ENCODE peak calls at places on chromosomes 16 and 17, in four cellular contexts. P is ovary, Z is stomach, E is A549. D is an unnamed sample.

GRCh38 chr16:53412549-53412948 is 21.7 kb upstream of the RBL2 start:
- DNase-seq in P (no peak), E (no peak), Z (no peak), D (no peak)

GRCh38 chr16:785563-786535 is 2.3 kb downstream of the RPUSD1 start:
- DNase-seq in Z (peak), P (peak), E (peak), D (peak)

GRCh38 chr17:2412561-2413021 is 11.7 kb upstream of the MNT start:
- DNase-seq in E (no peak), P (no peak), Z (no peak), D (no peak)

GRCh38 chr16:89312194-89312593 is 94.7 kb downstream of the ZNF778 start:
- DNase-seq in E (no peak), Z (no peak), P (no peak), D (no peak)

GRCh38 chr17:13545941-13546340 is 55.8 kb downstream of the HS3ST3A1 start:
- DNase-seq in P (no peak), E (no peak), Z (no peak), D (no peak)

GRCh38 chr16:64297863-64298579 is 823.8 kb downstream of the CDH11 start:
- DNase-seq in Z (no peak), E (no peak), P (no peak), D (no peak)

GRCh38 chr17:44859701-44860100 is 12.0 kb downstream of the HIGD1B start:
- DNase-seq in E (no peak), P (no peak), Z (no peak), D (no peak)

GRCh38 chr17:79224476-79224875 is 149.9 kb downstream of the ENGASE start:
- DNase-seq in Z (no peak), P (no peak), E (no peak), D (no peak)

GRCh38 chr16:55543470-55543869 is 23.0 kb upstream of the CAPNS2 start:
- DNase-seq in E (peak), Z (no peak), P (no peak), D (no peak)

GRCh38 chr17:5111402-5112204 is at the start of gene ZNF232:
- DNase-seq in P (peak), E (peak), Z (peak), D (peak)

GRCh38 chr16:56559109-56559508 is 5.8 kb upstream of the MT4 start:
- DNase-seq in Z (no peak), P (no peak), E (no peak), D (no peak)

GRCh38 chr16:25707982-25708583 is 16.3 kb downstream of the HS3ST4 start:
- DNase-seq in E (peak), P (no peak), Z (peak), D (no peak)

GRCh38 chr17:39225974-39226683 is 384 bp upstream of the STAC2 start:
- DNase-seq in E (peak), Z (peak), P (peak), D (no peak)

GRCh38 chr17:76667786-76668453 is 24.4 kb upstream of the ST6GALNAC1 start:
- DNase-seq in P (no peak), Z (no peak), E (no peak), D (no peak)

GRCh38 chr17:284676-285355 is 67.8 kb downstream of the RPH3AL start:
- DNase-seq in Z (no peak), E (no peak), P (no peak), D (no peak)

GRCh38 chr16:16045311-16045710 is 95.9 kb downstream of the ABCC1 start:
- DNase-seq in Z (no peak), E (no peak), P (no peak), D (no peak)

GRCh38 chr17:78980624-78980972 is 875 bp upstream of the LGALS3BP start:
- DNase-seq in P (no peak), Z (no peak), E (no peak), D (no peak)

GRCh38 chr16:67364610-67365256 is 28.6 kb downstream of the TPPP3 start:
- DNase-seq in P (no peak), Z (no peak), E (no peak), D (no peak)

GRCh38 chr16:79838860-79839259 is 238.3 kb upstream of the MAF start:
- DNase-seq in E (no peak), Z (no peak), P (peak), D (no peak)

GRCh38 chr16:66662445-66663194 is 33.9 kb downstream of the CMTM4 start:
- DNase-seq in Z (no peak), P (no peak), E (peak), D (no peak)

GRCh38 chr16:86457621-86458456 is 52.5 kb upstream of the FOXF1 start:
- DNase-seq in Z (no peak), E (no peak), P (no peak), D (no peak)

GRCh38 chr17:64491034-64491860 is 5.6 kb downstream of the POLG2 start:
- DNase-seq in Z (no peak), P (no peak), E (peak), D (no peak)

GRCh38 chr17:63095879-63096278 is 129.8 kb downstream of the TANC2 start:
- DNase-seq in P (no peak), Z (no peak), E (no peak), D (no peak)

GRCh38 chr17:17663160-17664072 is 17.8 kb upstream of the RAI1 start:
- DNase-seq in P (peak), E (peak), Z (peak), D (no peak)

GRCh38 chr16:55437627-55438026 is 41.4 kb upstream of the MMP2 start:
- DNase-seq in E (no peak), P (no peak), Z (no peak), D (peak)

GRCh38 chr16:14284371-14284770 is 213.3 kb downstream of the MRTFB start:
- DNase-seq in P (no peak), Z (no peak), E (no peak), D (no peak)

GRCh38 chr17:39618252-39618913 is 8.4 kb upstream of the PPP1R1B start:
- DNase-seq in P (no peak), E (no peak), Z (no peak), D (no peak)

DNA sequence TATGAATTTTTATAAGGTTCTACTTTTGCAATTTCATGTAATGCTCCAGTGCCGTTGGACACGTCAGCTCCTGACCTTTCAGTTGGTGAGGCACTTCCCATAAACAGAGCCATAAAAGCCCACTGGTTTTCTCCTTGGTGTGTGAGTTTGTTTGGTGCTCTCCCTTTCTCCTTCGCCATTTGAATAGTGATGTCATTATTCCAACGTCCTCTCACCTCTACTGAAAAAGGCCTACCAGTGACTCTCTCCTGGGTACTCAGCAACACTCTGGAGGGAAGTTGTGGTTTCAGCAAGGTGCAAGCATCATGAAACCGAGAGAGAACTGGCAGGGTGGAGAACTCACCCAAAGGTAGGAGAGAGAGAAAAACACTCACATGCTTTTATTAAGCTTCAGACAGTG is 29.6 kb upstream of the HNF1B start:
- DNase-seq in Z (no peak), P (no peak), E (no peak), D (no peak)
- TF ChIP-seq EP300 in Z (no peak), P (no peak), E (no peak), D (no peak)

GRCh38 chr16:23838485-23839142 is 2.8 kb downstream of the PRKCB start:
- DNase-seq in Z (no peak), E (no peak), P (no peak), D (no peak)
- H3K4me3 ChIP-seq in Z (no peak), E (no peak), P (no peak), D (no peak)

GRCh38 chr17:41037853-41038350 is 3.2 kb upstream of the KRTAP1-3 start:
- DNase-seq in Z (no peak), E (no peak), P (no peak), D (no peak)
- TF ChIP-seq POLR2A in Z (no peak), E (no peak), P (no peak), D (no peak)

DNA sequence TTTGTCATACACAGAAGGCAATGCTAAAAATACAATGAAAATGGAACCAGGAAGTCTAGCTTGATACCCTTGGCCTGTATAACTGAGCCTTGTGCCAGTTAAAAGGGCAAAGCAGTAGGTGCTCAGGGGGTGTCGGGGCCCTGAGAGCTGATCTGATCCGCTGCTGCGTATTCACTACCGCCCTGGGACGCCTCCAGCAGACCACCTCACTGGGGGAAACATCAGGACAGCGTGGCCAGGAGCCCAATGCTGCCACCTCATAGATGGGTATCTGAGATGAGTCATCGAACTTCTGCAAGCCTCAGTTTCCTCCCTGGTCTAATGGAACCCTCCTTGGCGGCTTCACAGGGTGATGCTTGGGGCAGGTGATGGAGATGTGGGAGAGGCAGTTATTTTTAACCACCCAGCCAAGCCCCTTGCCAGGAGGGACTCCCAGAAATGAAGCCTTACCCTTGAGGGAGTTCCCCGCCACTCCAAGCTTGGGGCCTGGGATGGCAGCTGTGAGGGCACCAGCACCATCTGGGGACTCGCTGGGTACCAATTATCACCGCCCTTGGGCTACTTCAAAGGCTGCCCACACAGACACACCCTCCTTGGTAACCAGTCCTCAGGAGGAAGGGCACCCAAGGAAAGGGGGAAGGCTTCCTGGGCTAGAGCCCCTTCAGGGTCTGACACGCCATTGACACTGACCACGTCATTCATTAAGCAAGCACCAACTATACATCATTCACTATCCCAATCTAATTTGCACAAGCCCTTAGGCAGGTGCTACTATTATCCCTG is 7.8 kb downstream of the DEXI start:
- DNase-seq in P (no peak), E (no peak), Z (no peak), D (no peak)
- TF ChIP-seq EP300 in P (no peak), E (no peak), Z (no peak), D (no peak)

GRCh38 chr17:8119575-8120519 is 1.5 kb upstream of the ALOXE3 start:
- DNase-seq in P (peak), E (peak), Z (peak), D (peak)

GRCh38 chr17:8122923-8123694 is 797 bp downstream of the HES7 start:
- DNase-seq in P (no peak), Z (no peak), E (peak), D (peak)

GRCh38 chr17:8120520-8121443 is 2.5 kb upstream of the ALOXE3 start:
- DNase-seq in P (peak), Z (peak), E (peak), D (no peak)

GRCh38 chr17:8122391-8122922 is 1.4 kb downstream of the HES7 start:
- DNase-seq in E (peak), P (peak), Z (no peak), D (no peak)

DNA sequence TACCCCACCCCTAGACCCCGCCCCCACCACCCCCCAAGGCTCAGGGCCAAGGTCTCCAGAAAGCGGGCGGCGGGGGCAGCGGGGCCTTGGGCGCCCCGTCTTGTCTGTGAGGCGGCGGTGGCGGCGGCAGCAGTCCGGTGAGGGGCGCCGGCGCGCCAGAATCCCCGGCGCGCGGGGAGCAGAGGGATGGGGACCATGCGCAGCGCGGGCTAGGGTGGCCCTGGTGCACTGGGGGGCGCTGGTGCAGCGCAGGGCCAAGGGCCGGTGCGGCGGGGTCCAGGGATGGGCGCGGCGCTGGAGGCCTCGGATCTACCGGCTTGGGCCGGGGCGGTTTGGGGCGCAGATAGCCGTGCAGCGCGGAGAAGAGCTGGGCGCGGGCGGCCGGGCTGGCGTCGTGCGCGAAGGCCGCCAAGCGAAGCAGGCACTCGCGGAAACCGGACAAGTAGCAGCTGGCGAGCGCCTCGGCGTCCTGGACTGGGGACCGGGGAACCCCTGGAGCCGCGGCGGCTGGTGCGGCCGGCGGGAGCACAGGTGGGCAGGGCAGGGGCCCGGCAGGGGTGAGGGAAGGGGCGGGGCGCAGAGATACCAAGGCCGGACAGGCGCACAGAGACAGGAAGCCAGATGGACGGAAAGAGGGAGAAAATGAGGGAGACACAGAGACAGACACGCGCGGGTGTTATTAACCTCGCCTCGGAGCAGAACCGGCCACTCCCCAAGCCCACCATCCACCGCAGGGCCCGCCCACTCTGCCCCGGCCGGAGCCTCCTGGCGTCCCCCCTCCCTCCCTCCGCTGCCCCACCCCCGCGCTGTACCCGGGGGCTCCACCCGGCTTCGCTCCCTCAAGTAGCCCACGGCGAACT is 2.1 kb downstream of the HES7 start:
- DNase-seq in P (peak), Z (no peak), E (peak), D (no peak)
- H3K4me3 ChIP-seq in P (peak), Z (peak), E (peak), D (peak)

GRCh38 chr16:75206749-75207451 is at the start of gene CTRB2:
- DNase-seq in Z (no peak), P (no peak), E (no peak), D (no peak)
- TF ChIP-seq POLR2A in Z (no peak), P (no peak), E (no peak), D (no peak)

GRCh38 chr17:50035930-50036329 is 20.0 kb upstream of the ITGA3 start:
- DNase-seq in E (no peak), P (no peak), Z (no peak), D (peak)

GRCh38 chr17:50037321-50038107 is 18.4 kb upstream of the ITGA3 start:
- DNase-seq in P (peak), E (peak), Z (peak), D (peak)

GRCh38 chr17:50036455-50037320 is 19.2 kb upstream of the ITGA3 start:
- DNase-seq in Z (no peak), P (no peak), E (no peak), D (peak)

GRCh38 chr17:50034504-50035364 is 21.2 kb upstream of the ITGA3 start:
- DNase-seq in E (no peak), P (no peak), Z (no peak), D (peak)

DNA sequence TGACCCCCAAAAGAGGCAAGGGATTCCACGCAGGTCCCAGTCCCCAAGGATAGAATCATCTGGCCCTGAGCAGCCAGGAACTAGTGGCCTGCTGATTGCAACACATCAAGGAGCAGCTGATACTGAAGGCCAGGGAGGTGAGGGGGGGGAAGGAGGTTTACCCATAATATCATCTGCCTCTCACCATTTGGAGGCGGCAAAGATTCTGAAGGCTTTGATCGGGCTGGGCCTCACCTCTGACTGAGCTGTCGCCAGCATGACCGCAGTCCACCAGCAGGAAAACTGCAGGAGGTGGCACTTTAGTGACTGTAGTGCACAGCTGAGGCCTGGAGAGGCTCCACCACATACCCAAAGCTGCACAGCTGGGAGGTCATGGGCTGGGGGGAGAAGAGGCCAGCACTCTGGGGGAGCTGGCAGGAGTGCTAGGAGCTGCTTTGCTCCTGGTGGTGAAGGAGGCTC is 20.5 kb upstream of the ITGA3 start:
- DNase-seq in P (no peak), Z (no peak), E (no peak), D (no peak)
- TF ChIP-seq EP300 in P (no peak), Z (no peak), E (no peak), D (no peak)

D was measured in tibial nerve.